ENCODE peak calls at places on chromosomes 3 and 15, in five cellular contexts. One of them, this sample, is unnamed.

GRCh38 chr15:40082195-40082868 is 26.3 kb downstream of the BMF start:
- DNase-seq in ovary: no peak
- DNase-seq in right cardiac atrium: no peak
- DNase-seq in tibial nerve: no peak
- DNase-seq in PC-3: no peak
- DNase-seq in this sample: no peak

GRCh38 chr3:191721390-191721801 is 260.4 kb downstream of the PYDC2 start:
- DNase-seq in ovary: no peak
- DNase-seq in right cardiac atrium: no peak
- DNase-seq in tibial nerve: no peak
- DNase-seq in PC-3: no peak
- DNase-seq in this sample: no peak

GRCh38 chr15:92141607-92142006 is 252.1 kb upstream of the ST8SIA2 start:
- DNase-seq in ovary: no peak
- DNase-seq in right cardiac atrium: no peak
- DNase-seq in tibial nerve: no peak
- DNase-seq in PC-3: no peak
- DNase-seq in this sample: no peak

GRCh38 chr15:31733424-31733823 is 296.9 kb upstream of the CHRNA7 start:
- DNase-seq in ovary: no peak
- DNase-seq in right cardiac atrium: no peak
- DNase-seq in tibial nerve: no peak
- DNase-seq in PC-3: no peak
- DNase-seq in this sample: no peak

GRCh38 chr15:74396445-74397238 is 29.2 kb upstream of the CYP11A1 start:
- DNase-seq in ovary: no peak
- DNase-seq in right cardiac atrium: no peak
- DNase-seq in tibial nerve: no peak
- DNase-seq in PC-3: peak; percentile 98
- DNase-seq in this sample: no peak

GRCh38 chr3:171790574-171790897 is 19.7 kb downstream of the PLD1 start:
- DNase-seq in ovary: no peak
- DNase-seq in right cardiac atrium: no peak
- DNase-seq in tibial nerve: no peak
- DNase-seq in PC-3: no peak
- DNase-seq in this sample: no peak

GRCh38 chr3:48406443-48407431 is 23.1 kb downstream of the PLXNB1 start:
- DNase-seq in ovary: no peak
- DNase-seq in right cardiac atrium: no peak
- DNase-seq in tibial nerve: peak; percentile 3
- DNase-seq in PC-3: no peak
- DNase-seq in this sample: no peak

GRCh38 chr3:53493997-53494791 is at the start of gene CACNA1D:
- DNase-seq in ovary: peak; percentile 56
- DNase-seq in right cardiac atrium: peak; percentile 55
- DNase-seq in tibial nerve: no peak
- DNase-seq in PC-3: no peak
- DNase-seq in this sample: no peak

GRCh38 chr3:170740726-170741591 is 129.0 kb downstream of the RPL22L1 start:
- DNase-seq in ovary: peak; percentile 70
- DNase-seq in right cardiac atrium: peak; percentile 85
- DNase-seq in tibial nerve: peak; percentile 86
- DNase-seq in PC-3: peak; percentile 93
- DNase-seq in this sample: no peak

GRCh38 chr15:57732526-57733331 is 26.2 kb downstream of the POLR2M start:
- DNase-seq in ovary: peak; percentile 46
- DNase-seq in right cardiac atrium: peak; percentile 68
- DNase-seq in tibial nerve: peak; percentile 80
- DNase-seq in PC-3: peak; percentile 76
- DNase-seq in this sample: peak; percentile 37

GRCh38 chr3:52982839-52983238 is 63.0 kb downstream of the SFMBT1 start:
- DNase-seq in ovary: no peak
- DNase-seq in right cardiac atrium: no peak
- DNase-seq in tibial nerve: no peak
- DNase-seq in PC-3: peak; percentile 30
- DNase-seq in this sample: no peak

GRCh38 chr3:119627461-119627860 is 29.8 kb downstream of the PLA1A start:
- DNase-seq in ovary: peak; percentile 69
- DNase-seq in right cardiac atrium: peak; percentile 73
- DNase-seq in tibial nerve: no peak
- DNase-seq in PC-3: no peak
- DNase-seq in this sample: no peak

GRCh38 chr3:5054098-5054497 is 68.0 kb upstream of the ARL8B start:
- DNase-seq in ovary: no peak
- DNase-seq in right cardiac atrium: no peak
- DNase-seq in tibial nerve: no peak
- DNase-seq in PC-3: no peak
- DNase-seq in this sample: no peak

GRCh38 chr3:39839504-39839903 is 30.1 kb downstream of the MYRIP start:
- DNase-seq in ovary: no peak
- DNase-seq in right cardiac atrium: no peak
- DNase-seq in tibial nerve: no peak
- DNase-seq in PC-3: no peak
- DNase-seq in this sample: no peak

GRCh38 chr3:50525987-50526386 is 22.6 kb upstream of the CACNA2D2 start:
- DNase-seq in ovary: no peak
- DNase-seq in right cardiac atrium: peak; percentile 75
- DNase-seq in tibial nerve: peak; percentile 28
- DNase-seq in PC-3: peak; percentile 53
- DNase-seq in this sample: no peak

GRCh38 chr15:101429646-101430045 is 59.9 kb downstream of the PCSK6 start:
- DNase-seq in ovary: no peak
- DNase-seq in right cardiac atrium: no peak
- DNase-seq in tibial nerve: no peak
- DNase-seq in PC-3: no peak
- DNase-seq in this sample: no peak

GRCh38 chr15:23467110-23467600 is 20.1 kb upstream of the GOLGA6L2 start:
- DNase-seq in ovary: no peak
- DNase-seq in right cardiac atrium: no peak
- DNase-seq in tibial nerve: no peak
- DNase-seq in PC-3: peak; percentile 67
- DNase-seq in this sample: no peak

GRCh38 chr15:61743352-61743909 is 316.8 kb downstream of the VPS13C start:
- DNase-seq in ovary: no peak
- DNase-seq in right cardiac atrium: peak; percentile 29
- DNase-seq in tibial nerve: no peak
- DNase-seq in PC-3: no peak
- DNase-seq in this sample: no peak

GRCh38 chr3:146598486-146598885 is 6.7 kb downstream of the PLSCR5 start:
- DNase-seq in ovary: no peak
- DNase-seq in right cardiac atrium: no peak
- DNase-seq in tibial nerve: no peak
- DNase-seq in PC-3: peak; percentile 32
- DNase-seq in this sample: no peak

GRCh38 chr3:9704343-9705322 is 1.0 kb downstream of the CPNE9 start:
- DNase-seq in ovary: peak; percentile 61
- DNase-seq in right cardiac atrium: peak; percentile 71
- DNase-seq in tibial nerve: no peak
- DNase-seq in PC-3: peak; percentile 19
- DNase-seq in this sample: no peak

DNA sequence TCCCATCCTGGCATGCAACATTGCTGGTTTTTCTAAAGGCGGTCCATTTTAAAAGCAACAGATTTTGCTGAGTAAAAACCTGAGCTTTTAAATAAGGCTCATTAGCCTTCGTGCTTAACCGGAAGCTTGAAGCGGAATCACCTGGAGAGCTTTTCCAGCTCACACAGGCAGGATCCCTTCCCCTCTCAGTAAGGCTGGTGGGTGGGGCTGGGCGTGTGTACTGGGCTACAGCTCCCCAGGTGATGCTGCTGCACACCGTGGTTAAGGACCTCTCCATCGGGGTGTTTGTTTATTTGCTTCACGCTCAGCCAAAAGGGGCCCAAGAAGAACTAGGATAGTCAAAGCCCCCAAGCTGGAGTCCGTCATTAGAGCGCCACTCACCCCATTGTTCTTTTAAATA is 17.2 kb upstream of the MEX3B start:
- DNase-seq in ovary: no peak
- DNase-seq in right cardiac atrium: no peak
- DNase-seq in tibial nerve: no peak
- DNase-seq in PC-3: no peak
- DNase-seq in this sample: no peak
- H3K27me3 ChIP-seq in ovary: no peaks in the 10 kb centered on the region
- H3K27me3 ChIP-seq in right cardiac atrium: no peaks in the 10 kb centered on the region
- H3K27me3 ChIP-seq in tibial nerve: no peaks in the 10 kb centered on the region
- H3K27me3 ChIP-seq in PC-3: peaks cover 40% of the 10 kb centered on the region
- H3K27me3 ChIP-seq in this sample: no peaks in the 10 kb centered on the region

GRCh38 chr3:98563661-98564281 is 29.6 kb downstream of the CPOX start:
- DNase-seq in ovary: no peak
- DNase-seq in right cardiac atrium: no peak
- DNase-seq in tibial nerve: no peak
- DNase-seq in PC-3: peak; percentile 81
- DNase-seq in this sample: peak; percentile 42
- H3K4me3 ChIP-seq in ovary: no peak overlapping the region
- H3K4me3 ChIP-seq in right cardiac atrium: no peak overlapping the region
- H3K4me3 ChIP-seq in tibial nerve: no peak overlapping the region
- H3K4me3 ChIP-seq in PC-3: no peak overlapping the region
- H3K4me3 ChIP-seq in this sample: no peak overlapping the region

GRCh38 chr15:59315914-59316428 is 56.7 kb downstream of the MYO1E start:
- DNase-seq in ovary: no peak
- DNase-seq in right cardiac atrium: no peak
- DNase-seq in tibial nerve: no peak
- DNase-seq in PC-3: peak; percentile 71
- DNase-seq in this sample: no peak
- H3K27me3 ChIP-seq in ovary: no peaks in the 10 kb centered on the region
- H3K27me3 ChIP-seq in right cardiac atrium: no peaks in the 10 kb centered on the region
- H3K27me3 ChIP-seq in tibial nerve: no peaks in the 10 kb centered on the region
- H3K27me3 ChIP-seq in PC-3: no peaks in the 10 kb centered on the region
- H3K27me3 ChIP-seq in this sample: no peaks in the 10 kb centered on the region

GRCh38 chr3:194315965-194316361 is 35.2 kb downstream of the CPN2 start:
- DNase-seq in ovary: no peak
- DNase-seq in right cardiac atrium: peak; percentile 67
- DNase-seq in tibial nerve: peak; percentile 27
- DNase-seq in PC-3: no peak
- DNase-seq in this sample: no peak
- H3K4me3 ChIP-seq in ovary: no peak overlapping the region
- H3K4me3 ChIP-seq in right cardiac atrium: no peak overlapping the region
- H3K4me3 ChIP-seq in tibial nerve: peak overlapping the region; percentile 36
- H3K4me3 ChIP-seq in PC-3: peak overlapping the region; percentile 64
- H3K4me3 ChIP-seq in this sample: no peak overlapping the region

GRCh38 chr15:72173401-72173800 is 24.2 kb downstream of the GRAMD2A start:
- DNase-seq in ovary: no peak
- DNase-seq in right cardiac atrium: no peak
- DNase-seq in tibial nerve: no peak
- DNase-seq in PC-3: no peak
- DNase-seq in this sample: no peak
- H3K27me3 ChIP-seq in ovary: no peaks in the 10 kb centered on the region
- H3K27me3 ChIP-seq in right cardiac atrium: no peaks in the 10 kb centered on the region
- H3K27me3 ChIP-seq in tibial nerve: no peaks in the 10 kb centered on the region
- H3K27me3 ChIP-seq in PC-3: no peaks in the 10 kb centered on the region
- H3K27me3 ChIP-seq in this sample: no peaks in the 10 kb centered on the region

GRCh38 chr3:123584988-123585937 is at the start of gene HACD2:
- DNase-seq in ovary: peak; percentile 97
- DNase-seq in right cardiac atrium: peak; percentile 99
- DNase-seq in tibial nerve: peak; percentile 87
- DNase-seq in PC-3: peak; percentile 99
- DNase-seq in this sample: peak; percentile 89

GRCh38 chr3:123586131-123586530 is 1.3 kb upstream of the HACD2 start:
- DNase-seq in ovary: no peak
- DNase-seq in right cardiac atrium: peak; percentile 50
- DNase-seq in tibial nerve: no peak
- DNase-seq in PC-3: peak; percentile 79
- DNase-seq in this sample: no peak

GRCh38 chr3:123584284-123584987 is 417 bp downstream of the HACD2 start:
- DNase-seq in ovary: no peak
- DNase-seq in right cardiac atrium: peak; percentile 85
- DNase-seq in tibial nerve: peak; percentile 17
- DNase-seq in PC-3: peak; percentile 48
- DNase-seq in this sample: no peak

GRCh38 chr3:123583563-123583962 is 1.3 kb downstream of the HACD2 start:
- DNase-seq in ovary: no peak
- DNase-seq in right cardiac atrium: no peak
- DNase-seq in tibial nerve: no peak
- DNase-seq in PC-3: no peak
- DNase-seq in this sample: no peak

GRCh38 chr3:123582315-123582714 is 2.5 kb downstream of the HACD2 start:
- DNase-seq in ovary: no peak
- DNase-seq in right cardiac atrium: no peak
- DNase-seq in tibial nerve: no peak
- DNase-seq in PC-3: peak; percentile 93
- DNase-seq in this sample: no peak
- H3K4me3 ChIP-seq in ovary: no peak overlapping the region
- H3K4me3 ChIP-seq in right cardiac atrium: no peak overlapping the region
- H3K4me3 ChIP-seq in tibial nerve: no peak overlapping the region
- H3K4me3 ChIP-seq in PC-3: peak overlapping the region; percentile 85
- H3K4me3 ChIP-seq in this sample: no peak overlapping the region

GRCh38 chr15:50181983-50182232 is at the start of gene SLC27A2:
- DNase-seq in ovary: no peak
- DNase-seq in right cardiac atrium: peak; percentile 54
- DNase-seq in tibial nerve: no peak
- DNase-seq in PC-3: peak; percentile 53
- DNase-seq in this sample: no peak
- H3K27me3 ChIP-seq in ovary: no peaks in the 10 kb centered on the region
- H3K27me3 ChIP-seq in right cardiac atrium: no peaks in the 10 kb centered on the region
- H3K27me3 ChIP-seq in tibial nerve: no peaks in the 10 kb centered on the region
- H3K27me3 ChIP-seq in PC-3: no peaks in the 10 kb centered on the region
- H3K27me3 ChIP-seq in this sample: no peaks in the 10 kb centered on the region